ENCODE peak calls at places on chromosomes 11 and 22, in five cellular contexts. One of them, this sample, is unnamed. For H3K27me3, the result is how much of the 10 kb centered on the place peaks cover.

GRCh38 chr11:44528103-44528502 is 37.4 kb upstream of the CD82 start:
- DNase-seq in prostate gland: no peak
- DNase-seq in DND-41: no peak
- DNase-seq in WERI-Rb-1: no peak
- DNase-seq in H1: no peak
- DNase-seq in this sample: no peak

GRCh38 chr11:13216019-13217006 is 61.3 kb upstream of the BMAL1 start:
- DNase-seq in prostate gland: no peak
- DNase-seq in DND-41: no peak
- DNase-seq in WERI-Rb-1: no peak
- DNase-seq in H1: peak
- DNase-seq in this sample: no peak

GRCh38 chr11:63491614-63492372 is 826 bp upstream of the PLAAT5 start:
- DNase-seq in prostate gland: no peak
- DNase-seq in DND-41: no peak
- DNase-seq in WERI-Rb-1: no peak
- DNase-seq in H1: no peak
- DNase-seq in this sample: no peak

GRCh38 chr11:48006301-48006992 is 26.1 kb downstream of the PTPRJ start:
- DNase-seq in prostate gland: no peak
- DNase-seq in DND-41: no peak
- DNase-seq in WERI-Rb-1: no peak
- DNase-seq in H1: no peak
- DNase-seq in this sample: peak

GRCh38 chr22:37088108-37088605 is 21.4 kb downstream of the TMPRSS6 start:
- DNase-seq in prostate gland: no peak
- DNase-seq in DND-41: no peak
- DNase-seq in WERI-Rb-1: peak
- DNase-seq in H1: no peak
- DNase-seq in this sample: no peak

GRCh38 chr22:46054878-46055158 is 77.9 kb upstream of the WNT7B start:
- DNase-seq in prostate gland: no peak
- DNase-seq in DND-41: no peak
- DNase-seq in WERI-Rb-1: no peak
- DNase-seq in H1: no peak
- DNase-seq in this sample: no peak

GRCh38 chr11:69593851-69594250 is 47.1 kb upstream of the CCND1 start:
- DNase-seq in prostate gland: no peak
- DNase-seq in DND-41: no peak
- DNase-seq in WERI-Rb-1: no peak
- DNase-seq in H1: no peak
- DNase-seq in this sample: no peak

GRCh38 chr11:69801513-69802335 is 17.5 kb downstream of the FGF3 start:
- DNase-seq in prostate gland: no peak
- DNase-seq in DND-41: peak
- DNase-seq in WERI-Rb-1: peak
- DNase-seq in H1: peak
- DNase-seq in this sample: no peak

GRCh38 chr11:129652828-129653227 is 162.8 kb upstream of the TMEM45B start:
- DNase-seq in prostate gland: no peak
- DNase-seq in DND-41: no peak
- DNase-seq in WERI-Rb-1: no peak
- DNase-seq in H1: no peak
- DNase-seq in this sample: no peak

GRCh38 chr22:30591191-30591587 is 521 bp downstream of the PES1 start:
- DNase-seq in prostate gland: no peak
- DNase-seq in DND-41: no peak
- DNase-seq in WERI-Rb-1: no peak
- DNase-seq in H1: no peak
- DNase-seq in this sample: no peak

GRCh38 chr11:76831911-76832310 is 28.8 kb upstream of the ACER3 start:
- DNase-seq in prostate gland: no peak
- DNase-seq in DND-41: no peak
- DNase-seq in WERI-Rb-1: no peak
- DNase-seq in H1: no peak
- DNase-seq in this sample: no peak

GRCh38 chr11:1005913-1006312 is 30.6 kb downstream of the MUC6 start:
- DNase-seq in prostate gland: peak
- DNase-seq in DND-41: no peak
- DNase-seq in WERI-Rb-1: no peak
- DNase-seq in H1: no peak
- DNase-seq in this sample: no peak

GRCh38 chr11:70567680-70568503 is 169.6 kb downstream of the CTTN start:
- DNase-seq in prostate gland: peak
- DNase-seq in DND-41: no peak
- DNase-seq in WERI-Rb-1: peak
- DNase-seq in H1: no peak
- DNase-seq in this sample: no peak

GRCh38 chr11:708511-708910 is 2.5 kb downstream of the EPS8L2 start:
- DNase-seq in prostate gland: no peak
- DNase-seq in DND-41: no peak
- DNase-seq in WERI-Rb-1: no peak
- DNase-seq in H1: no peak
- DNase-seq in this sample: no peak

GRCh38 chr11:97140885-97141494 is 751.2 kb downstream of the JRKL start:
- DNase-seq in prostate gland: no peak
- DNase-seq in DND-41: no peak
- DNase-seq in WERI-Rb-1: no peak
- DNase-seq in H1: no peak
- DNase-seq in this sample: no peak

GRCh38 chr11:69718147-69718546 is 14.3 kb upstream of the FGF19 start:
- DNase-seq in prostate gland: no peak
- DNase-seq in DND-41: peak
- DNase-seq in WERI-Rb-1: peak
- DNase-seq in H1: peak
- DNase-seq in this sample: peak

GRCh38 chr22:28247667-28248363 is 328.8 kb upstream of the PITPNB start:
- DNase-seq in prostate gland: no peak
- DNase-seq in DND-41: no peak
- DNase-seq in WERI-Rb-1: no peak
- DNase-seq in H1: no peak
- DNase-seq in this sample: no peak

GRCh38 chr11:129012880-129013279 is 70.2 kb upstream of the TP53AIP1 start:
- DNase-seq in prostate gland: no peak
- DNase-seq in DND-41: no peak
- DNase-seq in WERI-Rb-1: no peak
- DNase-seq in H1: no peak
- DNase-seq in this sample: no peak

GRCh38 chr11:69213315-69213714 is 57.6 kb downstream of the SMIM38 start:
- DNase-seq in prostate gland: no peak
- DNase-seq in DND-41: no peak
- DNase-seq in WERI-Rb-1: no peak
- DNase-seq in H1: no peak
- DNase-seq in this sample: no peak

GRCh38 chr22:25953919-25954318 is 211.9 kb downstream of the MYO18B start:
- DNase-seq in prostate gland: no peak
- DNase-seq in DND-41: no peak
- DNase-seq in WERI-Rb-1: no peak
- DNase-seq in H1: no peak
- DNase-seq in this sample: no peak

GRCh38 chr11:100622404-100622803 is 64.7 kb upstream of the ARHGAP42 start:
- DNase-seq in prostate gland: no peak
- DNase-seq in DND-41: no peak
- DNase-seq in WERI-Rb-1: no peak
- DNase-seq in H1: no peak
- DNase-seq in this sample: no peak

GRCh38 chr11:2940930-2941821 is 12.0 kb upstream of the PHLDA2 start:
- DNase-seq in prostate gland: no peak
- DNase-seq in DND-41: no peak
- DNase-seq in WERI-Rb-1: no peak
- DNase-seq in H1: no peak
- DNase-seq in this sample: no peak

GRCh38 chr11:85627332-85627997 is at the start of gene DLG2:
- DNase-seq in prostate gland: peak
- DNase-seq in DND-41: no peak
- DNase-seq in WERI-Rb-1: no peak
- DNase-seq in H1: no peak
- DNase-seq in this sample: no peak

GRCh38 chr11:14969922-14970323 is 2.2 kb downstream of the CALCA start:
- DNase-seq in prostate gland: no peak
- DNase-seq in DND-41: peak
- DNase-seq in WERI-Rb-1: peak
- DNase-seq in H1: peak
- DNase-seq in this sample: peak
- TF ChIP-seq CTCF in prostate gland: no peak
- TF ChIP-seq CTCF in DND-41: peak
- TF ChIP-seq CTCF in WERI-Rb-1: peak
- TF ChIP-seq CTCF in H1: peak
- TF ChIP-seq CTCF in this sample: peak

GRCh38 chr22:49179175-49179574 is 648.5 kb downstream of the BRD1 start:
- DNase-seq in prostate gland: no peak
- DNase-seq in DND-41: no peak
- DNase-seq in WERI-Rb-1: no peak
- DNase-seq in H1: no peak
- DNase-seq in this sample: no peak
- H3K27me3 ChIP-seq in prostate gland: under half
- H3K27me3 ChIP-seq in DND-41: under half
- H3K27me3 ChIP-seq in WERI-Rb-1: under half
- H3K27me3 ChIP-seq in H1: under half
- H3K27me3 ChIP-seq in this sample: under half

GRCh38 chr11:67268684-67269268 is 2.5 kb downstream of the GRK2 start:
- DNase-seq in prostate gland: no peak
- DNase-seq in DND-41: no peak
- DNase-seq in WERI-Rb-1: no peak
- DNase-seq in H1: no peak
- DNase-seq in this sample: no peak
- H3K4me3 ChIP-seq in prostate gland: peak
- H3K4me3 ChIP-seq in DND-41: peak
- H3K4me3 ChIP-seq in WERI-Rb-1: no peak
- H3K4me3 ChIP-seq in H1: no peak
- H3K4me3 ChIP-seq in this sample: peak

GRCh38 chr22:23380230-23380573 is 199.9 kb downstream of the IGLL1 start:
- DNase-seq in prostate gland: no peak
- DNase-seq in DND-41: no peak
- DNase-seq in WERI-Rb-1: no peak
- DNase-seq in H1: no peak
- DNase-seq in this sample: no peak

GRCh38 chr22:23373601-23374000 is 193.3 kb downstream of the BCR start:
- DNase-seq in prostate gland: no peak
- DNase-seq in DND-41: no peak
- DNase-seq in WERI-Rb-1: no peak
- DNase-seq in H1: no peak
- DNase-seq in this sample: no peak

GRCh38 chr22:23375031-23375827 is 194.9 kb downstream of the BCR start:
- DNase-seq in prostate gland: no peak
- DNase-seq in DND-41: no peak
- DNase-seq in WERI-Rb-1: no peak
- DNase-seq in H1: no peak
- DNase-seq in this sample: no peak

GRCh38 chr22:23377767-23378166 is 197.5 kb downstream of the BCR start:
- DNase-seq in prostate gland: no peak
- DNase-seq in DND-41: no peak
- DNase-seq in WERI-Rb-1: no peak
- DNase-seq in H1: no peak
- DNase-seq in this sample: no peak

GRCh38 chr22:23376256-23376655 is 195.9 kb downstream of the BCR start:
- DNase-seq in prostate gland: no peak
- DNase-seq in DND-41: peak
- DNase-seq in WERI-Rb-1: peak
- DNase-seq in H1: peak
- DNase-seq in this sample: no peak
- TF ChIP-seq CTCF in prostate gland: no peak
- TF ChIP-seq CTCF in DND-41: peak
- TF ChIP-seq CTCF in WERI-Rb-1: peak
- TF ChIP-seq CTCF in H1: peak
- TF ChIP-seq CTCF in this sample: peak

DNA sequence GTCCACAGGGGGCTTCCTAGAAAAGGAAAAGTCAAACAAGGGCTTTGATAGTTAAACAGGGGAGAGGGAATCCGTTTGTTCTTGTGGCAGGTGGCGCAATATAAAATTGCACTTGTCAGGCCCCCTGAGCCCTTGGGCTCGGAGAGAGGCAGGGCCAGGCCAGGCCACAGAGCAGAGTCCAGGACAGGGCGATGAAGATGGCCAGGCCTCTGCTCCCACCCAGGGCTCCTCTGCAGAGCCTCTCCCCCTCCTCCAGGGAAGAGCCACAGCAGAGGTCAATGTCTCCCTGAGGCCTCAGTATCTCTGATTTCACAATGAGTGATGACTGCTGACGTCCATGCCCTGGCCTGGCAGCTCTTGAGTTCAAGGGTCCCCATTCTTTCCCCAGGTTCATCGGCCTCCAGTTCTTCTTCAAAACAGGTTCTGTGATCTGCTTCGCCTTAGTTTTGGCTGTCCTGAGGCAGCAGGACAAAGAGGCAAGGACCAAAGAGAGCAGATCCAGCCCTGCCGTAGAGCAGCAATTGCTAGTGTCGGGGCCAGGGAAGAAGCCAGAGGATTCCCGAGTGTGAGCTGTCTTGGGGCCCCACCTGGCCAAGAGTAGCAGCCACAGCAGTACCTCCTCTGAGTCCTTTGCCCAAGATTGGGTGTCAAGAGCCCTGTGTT is 36.4 kb upstream of the TPBGL start:
- DNase-seq in prostate gland: no peak
- DNase-seq in DND-41: no peak
- DNase-seq in WERI-Rb-1: no peak
- DNase-seq in H1: no peak
- DNase-seq in this sample: no peak
- H3K27me3 ChIP-seq in prostate gland: under half
- H3K27me3 ChIP-seq in DND-41: under half
- H3K27me3 ChIP-seq in WERI-Rb-1: under half
- H3K27me3 ChIP-seq in H1: under half
- H3K27me3 ChIP-seq in this sample: under half

DNA sequence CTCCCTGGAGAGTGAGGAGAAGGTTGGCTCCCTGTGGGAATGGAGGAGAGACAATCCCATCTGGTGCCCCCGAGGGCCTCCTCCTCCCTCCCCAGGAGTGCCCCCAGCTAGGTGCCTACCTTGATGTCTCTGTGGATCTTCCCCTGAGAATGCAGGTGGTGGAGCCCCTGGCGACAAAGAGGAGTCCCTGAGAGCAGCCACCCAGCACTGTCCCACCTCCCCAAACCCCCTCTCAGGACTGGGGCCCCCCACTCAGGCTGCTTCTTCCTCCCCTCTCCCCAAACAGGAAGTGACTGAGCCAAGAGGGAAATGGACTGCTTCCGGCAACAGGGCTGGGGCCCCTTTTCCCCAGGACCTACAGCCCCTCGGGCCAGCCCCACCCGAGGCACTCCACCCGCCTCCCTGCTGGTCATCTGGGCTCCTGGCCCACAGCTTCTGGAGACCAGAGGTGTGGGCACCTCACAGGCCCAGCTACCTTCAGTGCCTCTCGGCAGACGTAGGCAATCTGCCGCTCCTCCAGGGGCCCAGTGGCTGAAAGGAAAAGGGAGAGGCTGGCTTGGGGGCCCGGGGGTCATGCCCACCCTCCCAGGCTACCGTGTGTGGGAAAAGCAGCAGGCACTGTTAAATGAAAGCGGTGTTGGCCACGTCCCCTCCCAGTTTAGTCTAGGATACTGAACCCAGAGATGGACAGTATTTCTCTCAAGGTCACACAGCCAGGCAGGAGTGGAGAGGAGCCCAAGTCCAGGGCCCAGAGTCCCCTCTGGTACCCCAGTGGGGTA is 1.2 kb downstream of the MAP4K2 start:
- DNase-seq in prostate gland: no peak
- DNase-seq in DND-41: no peak
- DNase-seq in WERI-Rb-1: no peak
- DNase-seq in H1: no peak
- DNase-seq in this sample: no peak
- H3K4me3 ChIP-seq in prostate gland: no peak
- H3K4me3 ChIP-seq in DND-41: peak
- H3K4me3 ChIP-seq in WERI-Rb-1: no peak
- H3K4me3 ChIP-seq in H1: no peak
- H3K4me3 ChIP-seq in this sample: peak